ENCODE peak calls at places on chromosomes 4 and X, in six cellular contexts. Z is fibroblast of the aortic adventitia, N is cardiac fibroblast, O is AG04450, Q is A549, M is adipocyte. R is an unnamed sample.

GRCh38 chr4:103018391-103019318 is 850 bp downstream of the SLC9B1 start:
- DNase-seq in Z (no peak), N (peak; percentile 70), O (no peak), Q (peak; percentile 36), M (peak; percentile 60), R (no peak)

GRCh38 chrX:118974088-118974907 is at the start of gene LONRF3:
- DNase-seq in Z (peak; percentile 41), N (peak; percentile 50), O (no peak), Q (peak; percentile 60), M (peak; percentile 40), R (peak; percentile 51)

GRCh38 chr4:137890802-137891201 is 351.3 kb downstream of the SLC7A11 start:
- DNase-seq in Z (no peak), N (no peak), O (no peak), Q (no peak), M (no peak), R (no peak)

GRCh38 chr4:147094228-147094627 is 148.6 kb upstream of the TTC29 start:
- DNase-seq in Z (no peak), N (no peak), O (no peak), Q (peak; percentile 43), M (no peak), R (no peak)

GRCh38 chrX:130167040-130167439 is 1.4 kb upstream of the AIFM1 start:
- DNase-seq in Z (no peak), N (no peak), O (no peak), Q (no peak), M (no peak), R (no peak)

GRCh38 chr4:24229976-24230375 is 340.1 kb upstream of the PPARGC1A start:
- DNase-seq in Z (peak; percentile 10), N (no peak), O (peak; percentile 23), Q (no peak), M (no peak), R (no peak)

GRCh38 chr4:6845574-6845973 is 63.0 kb downstream of the KIAA0232 start:
- DNase-seq in Z (no peak), N (no peak), O (no peak), Q (no peak), M (no peak), R (no peak)

GRCh38 chr4:99506781-99507180 is 4.0 kb upstream of the C4orf17 start:
- DNase-seq in Z (peak; percentile 12), N (peak; percentile 8), O (no peak), Q (no peak), M (no peak), R (peak; percentile 5)

GRCh38 chrX:2452317-2452784 is 48.4 kb downstream of the DHRSX start:
- DNase-seq in Z (no peak), N (no peak), O (no peak), Q (no peak), M (no peak), R (no peak)

GRCh38 chr4:151021637-151022334 is 6.7 kb upstream of the LRBA start:
- DNase-seq in Z (no peak), N (no peak), O (no peak), Q (no peak), M (no peak), R (no peak)

GRCh38 chr4:151025759-151026158 is 10.7 kb upstream of the LRBA start:
- DNase-seq in Z (no peak), N (no peak), O (no peak), Q (no peak), M (no peak), R (no peak)

GRCh38 chr4:151022586-151022985 is 7.5 kb upstream of the LRBA start:
- DNase-seq in Z (no peak), N (no peak), O (no peak), Q (no peak), M (no peak), R (no peak)
- H3K4me3 ChIP-seq in Z (no peak overlapping the region), N (no peak overlapping the region), O (no peak overlapping the region), Q (no peak overlapping the region), M (no peak overlapping the region), R (no peak overlapping the region)

DNA sequence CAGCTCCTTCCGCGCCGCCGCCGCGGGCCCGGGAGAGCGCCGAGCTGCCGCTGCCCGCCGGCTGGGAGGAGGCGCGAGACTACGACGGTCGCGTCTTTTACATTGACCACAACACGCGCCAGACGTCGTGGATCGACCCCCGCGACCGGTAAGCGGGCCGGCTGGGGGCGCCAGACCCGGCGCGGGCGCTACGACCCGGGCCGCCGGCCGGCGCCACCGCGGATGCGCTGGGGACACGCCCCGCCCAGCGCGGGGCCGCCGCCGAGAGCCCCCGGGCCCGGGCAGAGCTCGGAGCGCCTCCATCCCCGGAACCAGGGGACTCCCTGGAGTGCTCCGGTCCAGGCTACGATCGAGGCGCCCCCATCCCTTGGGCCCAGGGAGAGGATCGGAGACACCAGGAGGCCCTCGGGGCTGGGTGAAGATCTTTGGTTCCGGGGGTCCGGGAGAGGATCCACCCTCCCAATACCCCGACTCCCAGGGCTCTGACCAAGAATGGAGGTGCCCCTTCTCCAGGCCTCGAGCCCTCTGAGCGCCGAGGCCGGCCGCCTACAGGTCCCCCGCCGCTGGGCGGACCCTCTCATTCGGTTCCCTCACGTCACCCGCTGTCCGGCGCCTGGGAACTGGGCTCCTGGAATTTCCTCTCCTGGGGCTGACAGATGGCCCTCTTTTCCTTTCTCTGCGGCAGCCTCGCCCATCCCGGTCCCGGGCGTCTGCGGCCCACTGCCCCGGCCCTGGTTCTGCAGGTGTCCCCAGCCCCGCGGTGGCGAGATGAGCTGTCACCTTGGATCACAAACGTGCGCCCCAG is 48.8 kb downstream of the CLDN34 start:
- DNase-seq in Z (no peak), N (peak; percentile 46), O (no peak), Q (peak; percentile 40), M (peak; percentile 63), R (no peak)
- H3K4me3 ChIP-seq in Z (peak overlapping the region; percentile 69), N (peak overlapping the region; percentile 66), O (peak overlapping the region; percentile 66), Q (peak overlapping the region; percentile 96), M (peak overlapping the region; percentile 77), R (peak overlapping the region; percentile 66)

DNA sequence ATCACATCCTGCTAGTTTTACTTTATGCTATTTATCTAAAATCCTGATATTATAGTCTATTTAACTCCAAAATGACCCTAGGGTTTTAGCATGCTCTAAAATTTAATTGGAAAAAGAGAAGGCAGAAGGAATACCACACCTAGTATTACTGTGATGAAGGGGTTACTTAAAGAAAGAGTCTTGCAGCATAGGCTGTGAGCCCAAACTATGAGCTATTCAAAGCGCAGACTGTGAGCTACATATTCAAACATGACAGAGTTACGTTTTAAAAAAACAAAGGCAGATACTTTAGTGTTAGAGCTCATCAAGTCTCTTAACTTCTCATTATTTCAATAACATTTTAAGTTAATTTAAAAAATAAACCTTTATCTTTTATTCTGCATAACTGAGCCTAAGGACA is 247.7 kb upstream of the ETNPPL start:
- DNase-seq in Z (no peak), N (no peak), O (no peak), Q (no peak), M (no peak), R (peak; percentile 63)
- H3K4me3 ChIP-seq in Z (no peak overlapping the region), N (no peak overlapping the region), O (no peak overlapping the region), Q (no peak overlapping the region), M (no peak overlapping the region), R (no peak overlapping the region)

GRCh38 chr4:107034982-107035710 is 967 bp downstream of the DKK2 start:
- DNase-seq in Z (peak; percentile 12), N (peak; percentile 11), O (no peak), Q (no peak), M (peak; percentile 61), R (peak; percentile 46)

GRCh38 chr4:107036602-107037151 is 564 bp upstream of the DKK2 start:
- DNase-seq in Z (peak; percentile 4), N (no peak), O (no peak), Q (no peak), M (peak; percentile 12), R (no peak)

GRCh38 chr4:107034091-107034698 is 1.9 kb downstream of the DKK2 start:
- DNase-seq in Z (peak; percentile 17), N (peak; percentile 8), O (no peak), Q (peak; percentile 40), M (peak; percentile 80), R (peak; percentile 36)

GRCh38 chr4:107035711-107036601 is at the start of gene DKK2:
- DNase-seq in Z (peak; percentile 22), N (peak; percentile 22), O (no peak), Q (no peak), M (peak; percentile 72), R (peak; percentile 36)

GRCh38 chr4:107037188-107037587 is 1.1 kb upstream of the DKK2 start:
- DNase-seq in Z (peak; percentile 33), N (peak; percentile 25), O (no peak), Q (no peak), M (peak; percentile 81), R (peak; percentile 42)
- H3K4me3 ChIP-seq in Z (peak overlapping the region; percentile 42), N (no peak overlapping the region), O (peak overlapping the region; percentile 50), Q (no peak overlapping the region), M (peak overlapping the region; percentile 82), R (peak overlapping the region; percentile 22)

GRCh38 chr4:3389186-3389878 is 52.4 kb upstream of the HGFAC start:
- DNase-seq in Z (no peak), N (no peak), O (no peak), Q (no peak), M (no peak), R (no peak)

GRCh38 chr4:3386486-3386885 is 55.3 kb upstream of the HGFAC start:
- DNase-seq in Z (no peak), N (no peak), O (no peak), Q (no peak), M (no peak), R (no peak)

GRCh38 chr4:3388461-3389185 is 53.1 kb upstream of the HGFAC start:
- DNase-seq in Z (peak; percentile 87), N (peak; percentile 62), O (peak; percentile 10), Q (no peak), M (peak; percentile 88), R (peak; percentile 67)

GRCh38 chr4:3387154-3387942 is 54.4 kb upstream of the HGFAC start:
- DNase-seq in Z (no peak), N (no peak), O (no peak), Q (no peak), M (no peak), R (no peak)

GRCh38 chr4:3387943-3388348 is 53.8 kb upstream of the HGFAC start:
- DNase-seq in Z (peak; percentile 25), N (peak; percentile 32), O (no peak), Q (no peak), M (peak; percentile 69), R (no peak)
- H3K4me3 ChIP-seq in Z (peak overlapping the region; percentile 25), N (peak overlapping the region; percentile 43), O (peak overlapping the region; percentile 27), Q (no peak overlapping the region), M (peak overlapping the region; percentile 76), R (peak overlapping the region; percentile 53)